ENCODE peak calls at places on chromosomes 12 and 14, in seven cellular contexts. U is H9, J is LoVo, N is cardiac muscle cell, Q is K562, H is Caki2, B is heart right ventricle. I is an unnamed sample.

GRCh38 chr12:65170245-65170881 is 980 bp downstream of the LEMD3 start:
- DNase-seq in U (peak; percentile 67), J (peak; percentile 58), N (peak; percentile 57), Q (peak; percentile 61), H (peak; percentile 64), B (peak; percentile 64), I (peak; percentile 64)

GRCh38 chr14:92670177-92670576 is 78.2 kb downstream of the LGMN start:
- DNase-seq in U (no peak), J (no peak), N (peak; percentile 67), Q (no peak), H (no peak), B (no peak), I (no peak)

GRCh38 chr12:43370299-43370698 is 181.7 kb downstream of the ADAMTS20 start:
- DNase-seq in U (no peak), J (peak; percentile 26), N (peak; percentile 24), Q (no peak), H (peak; percentile 45), B (no peak), I (no peak)

GRCh38 chr12:63222582-63222981 is 71.6 kb upstream of the AVPR1A start:
- DNase-seq in U (no peak), J (no peak), N (no peak), Q (no peak), H (no peak), B (no peak), I (no peak)

GRCh38 chr12:31715283-31715825 is 13.5 kb downstream of the AMN1 start:
- DNase-seq in U (no peak), J (no peak), N (peak; percentile 88), Q (peak; percentile 63), H (no peak), B (no peak), I (no peak)

GRCh38 chr14:53156238-53156637 is 3.1 kb upstream of the DDHD1 start:
- DNase-seq in U (no peak), J (no peak), N (no peak), Q (no peak), H (no peak), B (no peak), I (no peak)

GRCh38 chr14:94823556-94824341 is 53.8 kb upstream of the GSC start:
- DNase-seq in U (peak; percentile 39), J (peak; percentile 15), N (no peak), Q (peak; percentile 10), H (peak; percentile 25), B (no peak), I (no peak)

GRCh38 chr12:85829391-85829790 is 6.8 kb downstream of the RASSF9 start:
- DNase-seq in U (no peak), J (no peak), N (peak; percentile 53), Q (no peak), H (no peak), B (no peak), I (no peak)

GRCh38 chr12:89166525-89166934 is 185.8 kb downstream of the DUSP6 start:
- DNase-seq in U (no peak), J (no peak), N (peak; percentile 72), Q (no peak), H (peak; percentile 6), B (peak; percentile 14), I (no peak)

GRCh38 chr12:54954228-54954627 is 30.3 kb downstream of the TESPA1 start:
- DNase-seq in U (no peak), J (no peak), N (no peak), Q (no peak), H (no peak), B (no peak), I (no peak)

GRCh38 chr12:51593539-51593938 is 2.5 kb downstream of the SCN8A start:
- DNase-seq in U (no peak), J (peak; percentile 54), N (peak; percentile 77), Q (no peak), H (peak; percentile 53), B (peak; percentile 37), I (no peak)

GRCh38 chr14:41137741-41138140 is 468.9 kb upstream of the LRFN5 start:
- DNase-seq in U (no peak), J (no peak), N (no peak), Q (no peak), H (no peak), B (no peak), I (no peak)

GRCh38 chr12:94805749-94806148 is 155.4 kb upstream of the TMCC3 start:
- DNase-seq in U (no peak), J (no peak), N (peak; percentile 93), Q (no peak), H (peak; percentile 49), B (no peak), I (no peak)

GRCh38 chr12:51405801-51406207 is 14.6 kb upstream of the GALNT6 start:
- DNase-seq in U (no peak), J (no peak), N (no peak), Q (no peak), H (no peak), B (no peak), I (no peak)

GRCh38 chr14:76203086-76204001 is 51.6 kb downstream of the GPATCH2L start:
- DNase-seq in U (no peak), J (no peak), N (peak; percentile 80), Q (no peak), H (peak; percentile 87), B (peak; percentile 7), I (no peak)

GRCh38 chr14:69005432-69006148 is 26.5 kb upstream of the ACTN1 start:
- DNase-seq in U (peak; percentile 49), J (peak; percentile 58), N (peak; percentile 91), Q (no peak), H (peak; percentile 47), B (peak; percentile 52), I (peak; percentile 22)

GRCh38 chr14:63761356-63762117 is 33.7 kb upstream of the SGPP1 start:
- DNase-seq in U (no peak), J (no peak), N (no peak), Q (no peak), H (no peak), B (no peak), I (no peak)

GRCh38 chr14:50800032-50800431 is 30.9 kb downstream of the NIN start:
- DNase-seq in U (no peak), J (no peak), N (no peak), Q (no peak), H (no peak), B (no peak), I (no peak)

GRCh38 chr12:76329163-76329562 is 19.1 kb downstream of the BBS10 start:
- DNase-seq in U (no peak), J (peak; percentile 45), N (peak; percentile 87), Q (no peak), H (peak; percentile 61), B (no peak), I (no peak)

GRCh38 chr12:26119391-26119981 is 5.4 kb downstream of the BHLHE41 start:
- DNase-seq in U (no peak), J (peak; percentile 79), N (peak; percentile 80), Q (peak; percentile 15), H (peak; percentile 65), B (no peak), I (no peak)

I was measured in left ventricle myocardium inferior.